ENCODE peak calls at places on chromosomes 4 and X, in four cellular contexts. N is A549, T is GM12878, L is K562. Z is an unnamed sample.

GRCh38 chr4:40132816-40133215 is 64.0 kb upstream of the RHOH start:
- DNase-seq in N (no peak), T (no peak), L (no peak), Z (no peak)

GRCh38 chr4:72314869-72315268 is 254.2 kb downstream of the ADAMTS3 start:
- DNase-seq in N (no peak), L (no peak), T (no peak), Z (peak)

GRCh38 chr4:179097741-179098140 is 1655.5 kb upstream of the AGA start:
- DNase-seq in T (no peak), N (no peak), L (no peak), Z (peak)

GRCh38 chrX:45622042-45622423 is 421.4 kb upstream of the DIPK2B start:
- DNase-seq in L (no peak), N (no peak), T (no peak), Z (no peak)

GRCh38 chrX:16466640-16467432 is 183.1 kb upstream of the S100G start:
- DNase-seq in T (no peak), L (no peak), N (no peak), Z (peak)

GRCh38 chr4:181692965-181693364 is 550.2 kb upstream of the TENM3 start:
- DNase-seq in T (no peak), N (no peak), L (no peak), Z (no peak)

GRCh38 chr4:48372272-48372671 is 30.9 kb downstream of the SLAIN2 start:
- DNase-seq in T (no peak), L (no peak), N (no peak), Z (no peak)

GRCh38 chr4:40053161-40053560 is 3.5 kb upstream of the N4BP2 start:
- DNase-seq in L (no peak), N (no peak), T (no peak), Z (no peak)

GRCh38 chr4:136847881-136848621 is 684.2 kb downstream of the PCDH18 start:
- DNase-seq in N (no peak), L (no peak), T (no peak), Z (no peak)

GRCh38 chrX:101079223-101079622 is 544 bp downstream of the TMEM35A start:
- DNase-seq in L (no peak), T (no peak), N (no peak), Z (peak)

GRCh38 chr4:152590179-152591031 is 54.5 kb upstream of the FBXW7 start:
- DNase-seq in T (no peak), N (no peak), L (no peak), Z (peak)

GRCh38 chr4:31995943-31996901 is 1276.1 kb downstream of the PCDH7 start:
- DNase-seq in N (no peak), L (peak), T (no peak), Z (no peak)

GRCh38 chr4:85391568-85392410 is 83.2 kb upstream of the ARHGAP24 start:
- DNase-seq in T (peak), N (no peak), L (no peak), Z (no peak)

GRCh38 chr4:7646384-7647061 is 211.8 kb upstream of the PSAPL1 start:
- DNase-seq in N (no peak), L (no peak), T (no peak), Z (peak)

GRCh38 chr4:3253808-3254207 is 4.8 kb downstream of the MSANTD1 start:
- DNase-seq in T (no peak), L (no peak), N (no peak), Z (no peak)

GRCh38 chr4:140256335-140256734 is 102.4 kb upstream of the MAML3 start:
- DNase-seq in N (peak), L (no peak), T (no peak), Z (peak)

GRCh38 chrX:87517571-87518141 is at the start of gene KLHL4:
- DNase-seq in N (no peak), L (peak), T (no peak), Z (peak)

GRCh38 chrX:30751497-30751896 is 98.3 kb downstream of the GK start:
- DNase-seq in N (no peak), T (no peak), L (no peak), Z (no peak)

GRCh38 chr4:185991750-185992149 is 77.2 kb upstream of the TLR3 start:
- DNase-seq in L (no peak), T (no peak), N (no peak), Z (no peak)

GRCh38 chrX:141176586-141177451 is at the start of gene LDOC1:
- DNase-seq in T (no peak), L (peak), N (peak), Z (peak)

GRCh38 chrX:37995428-37995827 is 10.9 kb upstream of the SYTL5 start:
- DNase-seq in N (no peak), L (no peak), T (no peak), Z (no peak)

GRCh38 chr4:34181311-34181808 is 2063.0 kb downstream of the ARAP2 start:
- DNase-seq in L (no peak), T (no peak), N (peak), Z (peak)

GRCh38 chr4:1530356-1530755 is 124.1 kb upstream of the NKX1-1 start:
- DNase-seq in L (no peak), N (no peak), T (no peak), Z (no peak)

GRCh38 chr4:147453561-147454141 is 27.2 kb upstream of the EDNRA start:
- DNase-seq in T (no peak), L (no peak), N (no peak), Z (peak)

GRCh38 chr4:40316782-40317635 is 18.1 kb upstream of the CHRNA9 start:
- DNase-seq in T (peak), L (peak), N (no peak), Z (peak)

GRCh38 chrX:9767375-9767774 is 1.7 kb upstream of the GPR143 start:
- DNase-seq in N (no peak), L (no peak), T (no peak), Z (no peak)

GRCh38 chr4:7815562-7815961 is 124.1 kb downstream of the AFAP1 start:
- DNase-seq in L (no peak), N (no peak), T (no peak), Z (peak)

GRCh38 chr4:48388504-48389154 is 47.3 kb downstream of the SLAIN2 start:
- DNase-seq in T (no peak), L (no peak), N (no peak), Z (peak)

GRCh38 chrX:42289492-42290385 is 366.4 kb upstream of the CASK start:
- DNase-seq in L (no peak), T (no peak), N (no peak), Z (no peak)

GRCh38 chrX:40091691-40092421 is 5.9 kb downstream of the BCOR start:
- DNase-seq in L (no peak), N (no peak), T (no peak), Z (no peak)

DNA sequence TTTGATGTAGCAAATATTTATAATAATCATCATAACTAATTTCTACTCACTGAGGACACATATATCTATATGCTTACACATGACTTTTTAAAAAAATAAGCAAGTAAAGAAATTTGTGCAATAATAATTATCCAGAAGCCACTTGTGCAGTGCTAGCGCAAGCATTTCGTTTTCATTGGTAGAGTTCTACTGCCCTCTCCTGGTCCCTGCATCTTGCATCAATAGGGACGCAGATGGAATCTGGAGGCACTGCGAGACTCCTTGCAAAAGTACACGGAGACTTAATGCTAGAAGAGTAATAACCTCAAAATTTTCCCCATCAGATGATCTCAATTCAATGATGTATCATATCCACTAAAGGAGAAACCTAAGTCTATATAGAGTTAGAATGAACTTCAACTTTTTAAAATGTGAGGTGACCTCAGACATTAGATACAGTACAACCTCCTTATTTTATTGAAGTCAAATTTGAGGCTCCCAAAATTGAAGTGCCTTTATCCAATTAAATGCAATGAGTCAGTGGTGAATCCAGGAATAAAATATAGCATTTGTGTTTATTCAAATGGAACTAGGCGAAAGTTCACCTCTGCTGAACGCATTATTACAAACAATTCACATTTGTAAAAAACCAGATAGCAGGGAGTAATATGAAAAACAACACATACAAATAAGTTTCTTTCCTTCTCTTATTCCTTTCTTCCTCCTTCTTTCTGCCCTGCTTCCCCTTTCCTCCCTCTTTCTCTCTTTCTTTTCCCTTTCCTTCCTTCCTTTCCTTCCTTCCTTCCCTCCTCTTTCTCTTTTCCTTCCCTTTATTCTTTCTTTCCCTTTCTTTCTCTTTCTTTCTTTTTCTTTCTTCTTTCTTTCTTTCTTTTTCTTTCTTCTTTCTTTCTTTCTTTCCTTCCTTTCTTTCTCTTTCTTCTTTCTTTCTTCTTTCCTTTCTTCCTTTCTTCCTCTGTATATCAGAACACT is 450.0 kb downstream of the ANKRD50 start:
- DNase-seq in N (peak), T (peak), L (peak), Z (peak)
- TF ChIP-seq ELK1 in N (no peak), T (no peak), L (no peak), Z (no peak)

DNA sequence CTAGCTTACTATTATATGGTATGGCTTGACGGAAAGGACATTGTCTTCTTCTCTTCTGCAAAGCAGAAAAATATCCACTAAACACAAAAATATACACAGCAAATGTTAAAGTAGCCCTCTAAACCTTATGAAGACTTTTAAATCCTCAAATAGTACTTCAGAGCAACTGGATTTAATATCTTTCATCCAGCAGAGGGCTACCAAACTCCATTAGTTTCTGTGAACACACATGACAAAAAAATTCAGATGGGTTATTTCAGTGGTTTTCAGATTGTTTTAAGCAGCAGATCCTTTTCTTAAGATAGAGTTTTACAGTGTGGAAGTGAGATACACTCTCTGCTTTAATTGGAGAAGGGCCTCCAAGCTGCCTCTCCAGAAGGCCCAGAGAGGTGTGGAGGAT is 56.6 kb downstream of the ANK2 start:
- DNase-seq in N (peak), T (no peak), L (no peak), Z (peak)
- TF ChIP-seq RFX5 in N (no peak), T (no peak), L (no peak), Z (no peak)

GRCh38 chr4:118351851-118352827 is 664 bp downstream of the PRSS12 start:
- DNase-seq in N (peak), T (no peak), L (no peak), Z (peak)
- TF ChIP-seq ELK1 in N (no peak), T (no peak), L (no peak), Z (no peak)

DNA sequence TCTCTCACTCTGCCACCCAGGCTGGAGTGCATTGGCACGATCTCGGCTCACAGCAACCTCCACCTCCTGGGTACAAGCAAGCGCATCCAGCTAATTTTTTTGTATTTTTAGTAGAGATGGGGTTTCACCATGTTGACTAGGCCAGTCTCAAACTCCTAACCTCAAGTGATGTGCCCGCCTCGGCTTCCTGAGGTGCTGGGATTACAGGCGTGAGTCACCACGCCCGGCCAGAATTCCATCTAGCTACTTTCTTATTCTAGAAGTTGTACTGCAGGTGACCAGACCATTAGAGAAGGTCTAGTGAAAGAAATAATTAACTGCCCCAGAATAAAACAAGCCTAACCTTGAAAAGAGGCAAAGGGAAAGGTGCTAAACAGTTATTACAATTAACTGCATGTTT is 2.2 kb downstream of the LRBA start:
- DNase-seq in T (no peak), L (no peak), N (no peak), Z (no peak)
- TF ChIP-seq RFX5 in T (no peak), L (no peak), N (no peak), Z (no peak)

GRCh38 chr4:22179124-22179874 is 230.7 kb upstream of the KCNIP4 start:
- DNase-seq in T (no peak), N (no peak), L (no peak), Z (peak)
- TF ChIP-seq ELK1 in T (no peak), N (no peak), L (no peak), Z (no peak)

GRCh38 chrX:19554786-19555185 is 39.5 kb upstream of the MAP3K15 start:
- DNase-seq in L (no peak), T (peak), N (no peak), Z (peak)
- TF ChIP-seq RFX5 in L (no peak), T (no peak), N (no peak), Z (no peak)

DNA sequence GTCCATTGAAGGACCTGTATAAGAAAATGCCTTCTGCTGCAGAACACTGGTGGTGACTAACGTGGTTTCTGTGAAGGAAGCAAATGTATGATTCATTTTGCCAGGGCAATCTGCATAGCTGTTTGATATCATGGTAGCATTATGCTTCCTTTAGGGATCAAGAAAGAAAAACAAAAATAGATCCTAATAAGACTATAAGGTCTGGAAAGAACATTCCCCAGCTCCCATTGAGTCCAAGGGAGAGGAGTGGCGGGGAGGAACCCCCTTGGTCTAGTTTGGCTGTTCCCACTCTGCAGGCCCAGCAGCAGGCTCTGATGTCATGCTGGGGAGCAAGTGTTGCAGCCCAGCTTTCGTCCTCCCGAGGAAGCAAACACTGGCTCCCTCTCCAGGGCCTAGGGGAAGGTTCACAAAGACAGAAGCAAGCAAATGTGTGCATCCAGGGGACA is 154.5 kb upstream of the GALNT7 start:
- DNase-seq in T (no peak), L (peak), N (peak), Z (peak)
- TF ChIP-seq ELK1 in T (no peak), L (no peak), N (no peak), Z (no peak)

GRCh38 chrX:1452497-1453389 is at the start of gene ASMTL:
- DNase-seq in L (peak), N (peak), T (peak), Z (peak)
- TF ChIP-seq RFX5 in L (no peak), N (no peak), T (peak), Z (no peak)

Z was measured in IMR-90.